ENCODE peak calls at places on chromosomes 2 and 18, in four cellular contexts. S is epithelial cell of esophagus; F is stimulated activated CD4-positive, alpha-beta T cell treated with anti-CD3 and anti-CD28 coated beads, TNF-alpha, amount 100 ng/mL, for 1 hour; R is caudate nucleus. Q is an unnamed sample.

GRCh38 chr2:70919672-70920366 is 15.9 kb upstream of the ATP6V1B1 start:
- DNase-seq in S (peak), R (peak), F (peak), Q (peak)

GRCh38 chr2:38463752-38464151 is 86.7 kb upstream of the ATL2 start:
- DNase-seq in R (no peak), S (no peak), F (no peak), Q (no peak)

GRCh38 chr2:17148298-17149228 is 369.7 kb downstream of the RAD51AP2 start:
- DNase-seq in R (no peak), F (no peak), S (peak), Q (no peak)

GRCh38 chr18:23495723-23496440 is 7.4 kb upstream of the RMC1 start:
- DNase-seq in R (no peak), F (no peak), S (peak), Q (no peak)

GRCh38 chr2:18456026-18456425 is 104.4 kb downstream of the RDH14 start:
- DNase-seq in S (no peak), R (no peak), F (no peak), Q (no peak)

GRCh38 chr2:241965931-241966412 is 96.4 kb downstream of the RTP5 start:
- DNase-seq in S (peak), F (peak), R (peak), Q (no peak)

GRCh38 chr2:70509565-70509964 is 44.1 kb downstream of the TGFA start:
- DNase-seq in R (no peak), F (no peak), S (peak), Q (no peak)

GRCh38 chr2:231672617-231673347 is 35.5 kb upstream of the PTMA start:
- DNase-seq in F (no peak), R (no peak), S (no peak), Q (no peak)

GRCh38 chr18:34901299-34901698 is 139.9 kb upstream of the MAPRE2 start:
- DNase-seq in R (no peak), S (no peak), F (no peak), Q (no peak)

GRCh38 chr2:69559696-69560482 is 83.7 kb downstream of the AAK1 start:
- DNase-seq in F (no peak), R (no peak), S (peak), Q (no peak)

GRCh38 chr2:109457366-109457765 is 156.4 kb downstream of the SEPTIN10 start:
- DNase-seq in R (no peak), F (no peak), S (peak), Q (no peak)

GRCh38 chr2:46438794-46439193 is 40.6 kb upstream of the TMEM247 start:
- DNase-seq in F (no peak), S (no peak), R (no peak), Q (no peak)

GRCh38 chr2:86286518-86286917 is 50.9 kb downstream of the REEP1 start:
- DNase-seq in F (no peak), S (no peak), R (no peak), Q (no peak)

GRCh38 chr2:149313512-149313972 is 16.8 kb upstream of the LYPD6 start:
- DNase-seq in R (no peak), S (peak), F (no peak), Q (no peak)

GRCh38 chr2:63590621-63591408 is 2.1 kb downstream of the MDH1 start:
- DNase-seq in R (peak), F (no peak), S (no peak), Q (no peak)

GRCh38 chr18:79792988-79793355 is 4.8 kb upstream of the KCNG2 start:
- DNase-seq in R (no peak), F (no peak), S (no peak), Q (no peak)